ENCODE peak calls at places on chromosomes 4 and X, in eight cellular contexts. One of them, this sample, is unnamed.

GRCh38 chrX:111490683-111491082 is 20.8 kb upstream of the SERTM2 start:
- DNase-seq in H1: no peak
- DNase-seq in stimulated activated CD8-positive, alpha-beta memory T cell treated with anti-CD3 and anti-CD28 coated beads, Interleukin-7, amount 100 ng/mL, for 1 hour: no peak
- DNase-seq in ACHN: no peak
- DNase-seq in AG09309: no peak
- DNase-seq in activated CD4-positive, alpha-beta T cell treated with anti-CD3 and anti-CD28 coated beads, Interleukin-2, amount 10 ng/mL, durations not matched to agents 7 days and 5 days: no peak
- DNase-seq in bronchial epithelial cell: no peak
- DNase-seq in left ventricle myocardium inferior: no peak
- DNase-seq in this sample: no peak

GRCh38 chr4:119795986-119796578 is 167.5 kb upstream of the PDE5A start:
- DNase-seq in H1: no peak
- DNase-seq in stimulated activated CD8-positive, alpha-beta memory T cell treated with anti-CD3 and anti-CD28 coated beads, Interleukin-7, amount 100 ng/mL, for 1 hour: no peak
- DNase-seq in ACHN: no peak
- DNase-seq in AG09309: no peak
- DNase-seq in activated CD4-positive, alpha-beta T cell treated with anti-CD3 and anti-CD28 coated beads, Interleukin-2, amount 10 ng/mL, durations not matched to agents 7 days and 5 days: no peak
- DNase-seq in bronchial epithelial cell: no peak
- DNase-seq in left ventricle myocardium inferior: no peak
- DNase-seq in this sample: no peak

GRCh38 chrX:21675931-21676330 is 17.8 kb upstream of the KLHL34 start:
- DNase-seq in H1: no peak
- DNase-seq in stimulated activated CD8-positive, alpha-beta memory T cell treated with anti-CD3 and anti-CD28 coated beads, Interleukin-7, amount 100 ng/mL, for 1 hour: no peak
- DNase-seq in ACHN: no peak
- DNase-seq in AG09309: no peak
- DNase-seq in activated CD4-positive, alpha-beta T cell treated with anti-CD3 and anti-CD28 coated beads, Interleukin-2, amount 10 ng/mL, durations not matched to agents 7 days and 5 days: no peak
- DNase-seq in bronchial epithelial cell: no peak
- DNase-seq in left ventricle myocardium inferior: no peak
- DNase-seq in this sample: no peak

GRCh38 chr4:3306465-3306864 is 13.6 kb downstream of the RGS12 start:
- DNase-seq in H1: no peak
- DNase-seq in stimulated activated CD8-positive, alpha-beta memory T cell treated with anti-CD3 and anti-CD28 coated beads, Interleukin-7, amount 100 ng/mL, for 1 hour: no peak
- DNase-seq in ACHN: no peak
- DNase-seq in AG09309: no peak
- DNase-seq in activated CD4-positive, alpha-beta T cell treated with anti-CD3 and anti-CD28 coated beads, Interleukin-2, amount 10 ng/mL, durations not matched to agents 7 days and 5 days: no peak
- DNase-seq in bronchial epithelial cell: no peak
- DNase-seq in left ventricle myocardium inferior: no peak
- DNase-seq in this sample: no peak

GRCh38 chr4:85783483-85783882 is 308.5 kb downstream of the ARHGAP24 start:
- DNase-seq in H1: no peak
- DNase-seq in stimulated activated CD8-positive, alpha-beta memory T cell treated with anti-CD3 and anti-CD28 coated beads, Interleukin-7, amount 100 ng/mL, for 1 hour: no peak
- DNase-seq in ACHN: no peak
- DNase-seq in AG09309: peak; percentile 74
- DNase-seq in activated CD4-positive, alpha-beta T cell treated with anti-CD3 and anti-CD28 coated beads, Interleukin-2, amount 10 ng/mL, durations not matched to agents 7 days and 5 days: no peak
- DNase-seq in bronchial epithelial cell: peak; percentile 80
- DNase-seq in left ventricle myocardium inferior: no peak
- DNase-seq in this sample: no peak

GRCh38 chrX:106742831-106743230 is 16.3 kb downstream of the RNF128 start:
- DNase-seq in H1: no peak
- DNase-seq in stimulated activated CD8-positive, alpha-beta memory T cell treated with anti-CD3 and anti-CD28 coated beads, Interleukin-7, amount 100 ng/mL, for 1 hour: no peak
- DNase-seq in ACHN: peak; percentile 30
- DNase-seq in AG09309: no peak
- DNase-seq in activated CD4-positive, alpha-beta T cell treated with anti-CD3 and anti-CD28 coated beads, Interleukin-2, amount 10 ng/mL, durations not matched to agents 7 days and 5 days: no peak
- DNase-seq in bronchial epithelial cell: peak; percentile 43
- DNase-seq in left ventricle myocardium inferior: no peak
- DNase-seq in this sample: no peak

GRCh38 chr4:6227412-6228157 is 27.2 kb upstream of the JAKMIP1 start:
- DNase-seq in H1: no peak
- DNase-seq in stimulated activated CD8-positive, alpha-beta memory T cell treated with anti-CD3 and anti-CD28 coated beads, Interleukin-7, amount 100 ng/mL, for 1 hour: no peak
- DNase-seq in ACHN: no peak
- DNase-seq in AG09309: no peak
- DNase-seq in activated CD4-positive, alpha-beta T cell treated with anti-CD3 and anti-CD28 coated beads, Interleukin-2, amount 10 ng/mL, durations not matched to agents 7 days and 5 days: no peak
- DNase-seq in bronchial epithelial cell: no peak
- DNase-seq in left ventricle myocardium inferior: no peak
- DNase-seq in this sample: no peak

GRCh38 chr4:3321295-3321889 is 28.6 kb downstream of the RGS12 start:
- DNase-seq in H1: no peak
- DNase-seq in stimulated activated CD8-positive, alpha-beta memory T cell treated with anti-CD3 and anti-CD28 coated beads, Interleukin-7, amount 100 ng/mL, for 1 hour: no peak
- DNase-seq in ACHN: no peak
- DNase-seq in AG09309: no peak
- DNase-seq in activated CD4-positive, alpha-beta T cell treated with anti-CD3 and anti-CD28 coated beads, Interleukin-2, amount 10 ng/mL, durations not matched to agents 7 days and 5 days: no peak
- DNase-seq in bronchial epithelial cell: no peak
- DNase-seq in left ventricle myocardium inferior: peak; percentile 54
- DNase-seq in this sample: peak; percentile 82

GRCh38 chrX:9928083-9928482 is 39.1 kb upstream of the CLDN34 start:
- DNase-seq in H1: peak; percentile 69
- DNase-seq in stimulated activated CD8-positive, alpha-beta memory T cell treated with anti-CD3 and anti-CD28 coated beads, Interleukin-7, amount 100 ng/mL, for 1 hour: no peak
- DNase-seq in ACHN: no peak
- DNase-seq in AG09309: no peak
- DNase-seq in activated CD4-positive, alpha-beta T cell treated with anti-CD3 and anti-CD28 coated beads, Interleukin-2, amount 10 ng/mL, durations not matched to agents 7 days and 5 days: no peak
- DNase-seq in bronchial epithelial cell: no peak
- DNase-seq in left ventricle myocardium inferior: no peak
- DNase-seq in this sample: no peak

GRCh38 chr4:1476140-1476513 is 69.9 kb upstream of the NKX1-1 start:
- DNase-seq in H1: no peak
- DNase-seq in stimulated activated CD8-positive, alpha-beta memory T cell treated with anti-CD3 and anti-CD28 coated beads, Interleukin-7, amount 100 ng/mL, for 1 hour: no peak
- DNase-seq in ACHN: no peak
- DNase-seq in AG09309: no peak
- DNase-seq in activated CD4-positive, alpha-beta T cell treated with anti-CD3 and anti-CD28 coated beads, Interleukin-2, amount 10 ng/mL, durations not matched to agents 7 days and 5 days: no peak
- DNase-seq in bronchial epithelial cell: no peak
- DNase-seq in left ventricle myocardium inferior: no peak
- DNase-seq in this sample: no peak

GRCh38 chr4:144557404-144557803 is 88.6 kb upstream of the HHIP start:
- DNase-seq in H1: no peak
- DNase-seq in stimulated activated CD8-positive, alpha-beta memory T cell treated with anti-CD3 and anti-CD28 coated beads, Interleukin-7, amount 100 ng/mL, for 1 hour: no peak
- DNase-seq in ACHN: no peak
- DNase-seq in AG09309: no peak
- DNase-seq in activated CD4-positive, alpha-beta T cell treated with anti-CD3 and anti-CD28 coated beads, Interleukin-2, amount 10 ng/mL, durations not matched to agents 7 days and 5 days: no peak
- DNase-seq in bronchial epithelial cell: no peak
- DNase-seq in left ventricle myocardium inferior: no peak
- DNase-seq in this sample: no peak

GRCh38 chrX:134239016-134239415 is 2.0 kb downstream of the CCDC160 start:
- DNase-seq in H1: no peak
- DNase-seq in stimulated activated CD8-positive, alpha-beta memory T cell treated with anti-CD3 and anti-CD28 coated beads, Interleukin-7, amount 100 ng/mL, for 1 hour: no peak
- DNase-seq in ACHN: no peak
- DNase-seq in AG09309: no peak
- DNase-seq in activated CD4-positive, alpha-beta T cell treated with anti-CD3 and anti-CD28 coated beads, Interleukin-2, amount 10 ng/mL, durations not matched to agents 7 days and 5 days: no peak
- DNase-seq in bronchial epithelial cell: no peak
- DNase-seq in left ventricle myocardium inferior: no peak
- DNase-seq in this sample: no peak

GRCh38 chr4:143617994-143618679 is 82.3 kb downstream of the FREM3 start:
- DNase-seq in H1: no peak
- DNase-seq in stimulated activated CD8-positive, alpha-beta memory T cell treated with anti-CD3 and anti-CD28 coated beads, Interleukin-7, amount 100 ng/mL, for 1 hour: no peak
- DNase-seq in ACHN: no peak
- DNase-seq in AG09309: no peak
- DNase-seq in activated CD4-positive, alpha-beta T cell treated with anti-CD3 and anti-CD28 coated beads, Interleukin-2, amount 10 ng/mL, durations not matched to agents 7 days and 5 days: no peak
- DNase-seq in bronchial epithelial cell: no peak
- DNase-seq in left ventricle myocardium inferior: no peak
- DNase-seq in this sample: no peak

GRCh38 chr4:157221426-157221894 is 932 bp downstream of the GRIA2 start:
- DNase-seq in H1: no peak
- DNase-seq in stimulated activated CD8-positive, alpha-beta memory T cell treated with anti-CD3 and anti-CD28 coated beads, Interleukin-7, amount 100 ng/mL, for 1 hour: no peak
- DNase-seq in ACHN: no peak
- DNase-seq in AG09309: no peak
- DNase-seq in activated CD4-positive, alpha-beta T cell treated with anti-CD3 and anti-CD28 coated beads, Interleukin-2, amount 10 ng/mL, durations not matched to agents 7 days and 5 days: no peak
- DNase-seq in bronchial epithelial cell: no peak
- DNase-seq in left ventricle myocardium inferior: no peak
- DNase-seq in this sample: no peak

GRCh38 chrX:17859609-17860178 is 1.4 kb downstream of the RAI2 start:
- DNase-seq in H1: no peak
- DNase-seq in stimulated activated CD8-positive, alpha-beta memory T cell treated with anti-CD3 and anti-CD28 coated beads, Interleukin-7, amount 100 ng/mL, for 1 hour: no peak
- DNase-seq in ACHN: no peak
- DNase-seq in AG09309: no peak
- DNase-seq in activated CD4-positive, alpha-beta T cell treated with anti-CD3 and anti-CD28 coated beads, Interleukin-2, amount 10 ng/mL, durations not matched to agents 7 days and 5 days: no peak
- DNase-seq in bronchial epithelial cell: no peak
- DNase-seq in left ventricle myocardium inferior: no peak
- DNase-seq in this sample: no peak

This sample was measured in psoas muscle.